ENCODE peak calls at places on chromosomes 4 and X, in four cellular contexts. One of them, this sample, is unnamed.

GRCh38 chr4:94369046-94369445 is 26.4 kb upstream of the HPGDS start:
- DNase-seq in K562: no peak
- DNase-seq in GM12878: no peak
- DNase-seq in HepG2: no peak
- DNase-seq in this sample: no peak

GRCh38 chr4:36312511-36312910 is 31.1 kb downstream of the DTHD1 start:
- DNase-seq in K562: no peak
- DNase-seq in GM12878: no peak
- DNase-seq in HepG2: no peak
- DNase-seq in this sample: no peak

GRCh38 chr4:184822356-184822755 is 3.4 kb downstream of the ACSL1 start:
- DNase-seq in K562: no peak
- DNase-seq in GM12878: no peak
- DNase-seq in HepG2: no peak
- DNase-seq in this sample: no peak

GRCh38 chr4:133402616-133403015 is 253.5 kb downstream of the PCDH10 start:
- DNase-seq in K562: no peak
- DNase-seq in GM12878: no peak
- DNase-seq in HepG2: no peak
- DNase-seq in this sample: no peak

GRCh38 chr4:150224896-150225591 is 146.8 kb downstream of the DCLK2 start:
- DNase-seq in K562: no peak
- DNase-seq in GM12878: no peak
- DNase-seq in HepG2: no peak
- DNase-seq in this sample: peak

GRCh38 chr4:57612279-57612678 is 502.1 kb upstream of the IGFBP7 start:
- DNase-seq in K562: no peak
- DNase-seq in GM12878: no peak
- DNase-seq in HepG2: no peak
- DNase-seq in this sample: peak

GRCh38 chr4:53913771-53914170 is 150.6 kb downstream of the CHIC2 start:
- DNase-seq in K562: no peak
- DNase-seq in GM12878: no peak
- DNase-seq in HepG2: no peak
- DNase-seq in this sample: no peak

GRCh38 chrX:111114806-111115205 is 18.8 kb downstream of the PAK3 start:
- DNase-seq in K562: no peak
- DNase-seq in GM12878: no peak
- DNase-seq in HepG2: no peak
- DNase-seq in this sample: no peak

GRCh38 chrX:153317996-153318722 is 3.4 kb downstream of the PNMA6F start:
- DNase-seq in K562: no peak
- DNase-seq in GM12878: no peak
- DNase-seq in HepG2: no peak
- DNase-seq in this sample: no peak

GRCh38 chr4:3253808-3254207 is 4.8 kb downstream of the MSANTD1 start:
- DNase-seq in K562: no peak
- DNase-seq in GM12878: no peak
- DNase-seq in HepG2: no peak
- DNase-seq in this sample: no peak
- TF ChIP-seq CEBPB in K562: no peak
- TF ChIP-seq CEBPB in GM12878: no peak
- TF ChIP-seq CEBPB in HepG2: no peak
- TF ChIP-seq CEBPB in this sample: no peak

GRCh38 chr4:113145147-113145518 is 95.7 kb downstream of the ANK2 start:
- DNase-seq in K562: no peak
- DNase-seq in GM12878: no peak
- DNase-seq in HepG2: no peak
- DNase-seq in this sample: no peak

GRCh38 chr4:113146876-113147358 is 97.5 kb downstream of the ANK2 start:
- DNase-seq in K562: no peak
- DNase-seq in GM12878: peak
- DNase-seq in HepG2: peak
- DNase-seq in this sample: no peak

GRCh38 chr4:113145519-113146291 is 96.3 kb downstream of the ANK2 start:
- DNase-seq in K562: no peak
- DNase-seq in GM12878: no peak
- DNase-seq in HepG2: peak
- DNase-seq in this sample: no peak

GRCh38 chr4:113142351-113142750 is 92.9 kb downstream of the ANK2 start:
- DNase-seq in K562: no peak
- DNase-seq in GM12878: no peak
- DNase-seq in HepG2: no peak
- DNase-seq in this sample: no peak

DNA sequence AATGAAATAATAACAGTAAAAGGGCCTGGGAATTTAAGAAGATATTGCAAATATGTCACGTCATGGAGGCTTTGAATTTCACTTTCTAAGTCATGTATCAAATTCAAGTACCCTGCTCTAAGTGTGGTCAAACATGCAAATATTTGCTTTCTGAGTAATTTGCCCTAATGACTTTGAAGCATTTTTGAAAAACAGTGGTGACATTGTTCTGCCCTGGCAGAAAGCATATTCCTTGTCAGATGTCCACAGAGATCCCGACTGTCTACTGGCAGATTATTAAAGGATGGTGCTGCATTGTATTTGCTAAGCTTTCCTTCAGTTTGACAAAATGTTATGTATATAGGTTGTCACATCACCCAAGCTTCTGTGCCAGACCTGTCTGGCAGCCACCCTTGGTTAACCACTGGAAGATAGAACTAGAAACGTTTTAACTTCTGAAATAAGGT is 92.5 kb downstream of the ANK2 start:
- DNase-seq in K562: no peak
- DNase-seq in GM12878: no peak
- DNase-seq in HepG2: peak
- DNase-seq in this sample: no peak
- TF ChIP-seq HDAC2 in K562: no peak
- TF ChIP-seq HDAC2 in GM12878: no peak
- TF ChIP-seq HDAC2 in HepG2: peak
- TF ChIP-seq HDAC2 in this sample: no peak

GRCh38 chr4:98516042-98516440 is 142.4 kb downstream of the TSPAN5 start:
- DNase-seq in K562: peak
- DNase-seq in GM12878: no peak
- DNase-seq in HepG2: peak
- DNase-seq in this sample: peak
- TF ChIP-seq MAX in K562: no peak
- TF ChIP-seq MAX in GM12878: no peak
- TF ChIP-seq MAX in HepG2: no peak
- TF ChIP-seq MAX in this sample: no peak

GRCh38 chr4:165751882-165752281 is 121.2 kb upstream of the TLL1 start:
- DNase-seq in K562: no peak
- DNase-seq in GM12878: no peak
- DNase-seq in HepG2: no peak
- DNase-seq in this sample: no peak
- TF ChIP-seq CEBPB in K562: no peak
- TF ChIP-seq CEBPB in GM12878: no peak
- TF ChIP-seq CEBPB in HepG2: no peak
- TF ChIP-seq CEBPB in this sample: no peak

GRCh38 chr4:173318648-173319211 is 15.4 kb downstream of the HMGB2 start:
- DNase-seq in K562: no peak
- DNase-seq in GM12878: no peak
- DNase-seq in HepG2: peak
- DNase-seq in this sample: no peak
- TF ChIP-seq HDAC2 in K562: no peak
- TF ChIP-seq HDAC2 in GM12878: no peak
- TF ChIP-seq HDAC2 in HepG2: no peak
- TF ChIP-seq HDAC2 in this sample: no peak

DNA sequence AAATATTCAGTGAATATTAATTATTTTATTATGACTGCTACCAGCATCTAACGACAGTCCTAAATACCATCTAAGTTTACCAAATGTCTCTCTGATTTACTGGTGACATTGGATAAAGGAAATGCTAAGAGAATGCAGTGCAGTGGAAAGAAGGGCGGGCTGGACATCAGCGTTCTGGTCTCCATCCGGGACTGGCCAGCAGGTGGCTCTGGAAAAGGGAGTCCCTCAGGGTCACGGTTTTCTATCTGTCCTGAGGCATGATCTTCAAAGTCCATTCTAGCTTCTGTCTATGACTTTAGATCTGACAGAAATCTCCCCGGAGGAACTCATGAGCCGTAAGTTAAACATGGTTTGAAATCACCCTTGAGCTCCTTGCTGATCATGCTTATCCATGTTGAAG is 3.3 kb downstream of the TRIM2 start:
- DNase-seq in K562: peak
- DNase-seq in GM12878: no peak
- DNase-seq in HepG2: peak
- DNase-seq in this sample: peak
- TF ChIP-seq MAX in K562: no peak
- TF ChIP-seq MAX in GM12878: no peak
- TF ChIP-seq MAX in HepG2: no peak
- TF ChIP-seq MAX in this sample: no peak

GRCh38 chr4:44447563-44448504 is 775 bp downstream of the KCTD8 start:
- DNase-seq in K562: no peak
- DNase-seq in GM12878: no peak
- DNase-seq in HepG2: no peak
- DNase-seq in this sample: peak
- TF ChIP-seq CEBPB in K562: no peak
- TF ChIP-seq CEBPB in GM12878: no peak
- TF ChIP-seq CEBPB in HepG2: no peak
- TF ChIP-seq CEBPB in this sample: no peak

DNA sequence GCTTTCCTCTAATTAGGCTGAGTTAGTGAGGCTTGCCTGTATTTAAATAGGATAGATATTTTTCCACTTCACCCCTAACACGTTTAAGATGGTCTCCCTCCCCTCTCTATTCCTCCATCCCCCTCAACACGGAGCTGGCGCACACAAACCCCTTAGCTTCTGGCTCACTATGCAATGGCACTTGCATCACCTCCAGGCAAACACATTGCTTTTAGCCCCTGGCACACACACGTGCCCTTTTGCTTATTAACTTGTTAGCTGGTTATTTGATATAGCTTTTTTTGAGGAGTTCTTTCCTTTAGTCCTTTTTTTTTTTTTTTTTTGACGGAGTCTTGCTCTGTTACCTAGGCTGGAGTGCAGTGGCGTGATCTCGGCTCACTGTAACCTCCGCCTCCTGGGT is 94.3 kb downstream of the HDAC8 start:
- DNase-seq in K562: no peak
- DNase-seq in GM12878: no peak
- DNase-seq in HepG2: no peak
- DNase-seq in this sample: no peak
- TF ChIP-seq HDAC2 in K562: no peak
- TF ChIP-seq HDAC2 in GM12878: no peak
- TF ChIP-seq HDAC2 in HepG2: no peak
- TF ChIP-seq HDAC2 in this sample: no peak

GRCh38 chrX:120136128-120136527 is 20.4 kb upstream of the RHOXF1 start:
- DNase-seq in K562: no peak
- DNase-seq in GM12878: no peak
- DNase-seq in HepG2: no peak
- DNase-seq in this sample: no peak
- TF ChIP-seq MAX in K562: no peak
- TF ChIP-seq MAX in GM12878: no peak
- TF ChIP-seq MAX in HepG2: no peak
- TF ChIP-seq MAX in this sample: no peak

GRCh38 chrX:19017271-19017670 is 33.4 kb upstream of the PHKA2 start:
- DNase-seq in K562: peak
- DNase-seq in GM12878: no peak
- DNase-seq in HepG2: peak
- DNase-seq in this sample: peak
- TF ChIP-seq CEBPB in K562: no peak
- TF ChIP-seq CEBPB in GM12878: no peak
- TF ChIP-seq CEBPB in HepG2: no peak
- TF ChIP-seq CEBPB in this sample: no peak